ENCODE peak calls at places on chromosomes 5 and 9, in five cellular contexts. I, R, L, N and W are unnamed samples.

GRCh38 chr5:33788922-33789321 is 102.9 kb downstream of the ADAMTS12 start:
- DNase-seq in N (no peak), L (peak; percentile 91), I (peak; percentile 98), R (no peak), W (peak; percentile 100)

GRCh38 chr5:154146409-154146808 is 44.1 kb upstream of the GALNT10 start:
- DNase-seq in N (no peak), L (no peak), R (no peak), I (no peak), W (no peak)

GRCh38 chr5:36422957-36423356 is 121.3 kb upstream of the RANBP3L start:
- DNase-seq in I (no peak), R (no peak), N (no peak), L (no peak), W (no peak)

GRCh38 chr5:143921525-143922311 is 109.8 kb downstream of the HMHB1 start:
- DNase-seq in I (peak; percentile 97), L (peak; percentile 81), R (no peak), N (peak; percentile 55), W (peak; percentile 53)

GRCh38 chr9:86349271-86349670 is 4.9 kb downstream of the TUT7 start:
- DNase-seq in L (no peak), N (no peak), I (peak; percentile 66), R (no peak), W (peak; percentile 5)

GRCh38 chr9:133725886-133726285 is 12.3 kb downstream of the SARDH start:
- DNase-seq in L (no peak), N (no peak), I (no peak), R (no peak), W (no peak)

GRCh38 chr5:57658009-57658408 is 175.4 kb upstream of the ACTBL2 start:
- DNase-seq in N (no peak), L (no peak), R (no peak), I (no peak), W (no peak)

GRCh38 chr5:171777420-171777759 is 8.2 kb upstream of the SMIM23 start:
- DNase-seq in N (no peak), I (no peak), R (no peak), L (no peak), W (no peak)

GRCh38 chr5:124732349-124732875 is 14.0 kb downstream of the ZNF608 start:
- DNase-seq in L (no peak), N (no peak), I (no peak), R (no peak), W (no peak)

GRCh38 chr9:131235480-131235851 is 40.8 kb downstream of the FAM78A start:
- DNase-seq in I (no peak), L (no peak), N (no peak), R (no peak), W (no peak)

GRCh38 chr9:130446111-130446861 is 1.5 kb downstream of the ASS1 start:
- DNase-seq in N (no peak), L (peak; percentile 80), I (peak; percentile 95), R (no peak), W (peak; percentile 49)

GRCh38 chr5:151684690-151685361 is 1.9 kb downstream of the SPARC start:
- DNase-seq in I (peak; percentile 99), N (no peak), L (peak; percentile 96), R (no peak), W (peak; percentile 99)

GRCh38 chr9:36166150-36166927 is 2.8 kb upstream of the CCIN start:
- DNase-seq in L (no peak), N (peak; percentile 56), I (peak; percentile 90), R (peak; percentile 72), W (peak; percentile 80)

GRCh38 chr5:155024015-155024414 is 10.5 kb downstream of the KIF4B start:
- DNase-seq in R (no peak), L (no peak), N (no peak), I (no peak), W (no peak)

GRCh38 chr9:38075272-38075671 is 6.2 kb upstream of the SHB start:
- DNase-seq in N (no peak), R (no peak), I (no peak), L (no peak), W (no peak)

GRCh38 chr5:179720222-179720621 is 12.4 kb upstream of the MAML1 start:
- DNase-seq in R (no peak), I (no peak), L (no peak), N (no peak), W (no peak)

GRCh38 chr5:131679911-131680310 is 44.9 kb upstream of the RAPGEF6 start:
- DNase-seq in N (no peak), I (peak; percentile 82), R (no peak), L (peak; percentile 69), W (peak; percentile 75)